ENCODE peak calls at places on chromosomes 13 and 19, in nine cellular contexts. One of them, this sample, is unnamed.
A peak's percentile ranks its signal among the peaks of the same experiment; 100 is the strongest.

GRCh38 chr19:18284710-18285430 is 3.4 kb upstream of the JUND start:
- DNase-seq in heart right ventricle: no peak
- DNase-seq in stimulated activated CD4-positive, alpha-beta T cell treated with anti-CD3 and anti-CD28 coated beads, Interleukin-2, amount 100 ng/mL, for 48 hours: no peak
- DNase-seq in posterior cingulate gyrus: no peak
- DNase-seq in hepatic stellate cell: no peak
- DNase-seq in esophagus squamous epithelium: no peak
- DNase-seq in stimulated activated CD8-positive, alpha-beta memory T cell treated with anti-CD3 and anti-CD28 coated beads, Interleukin-2, amount 100 ng/mL, for 48 hours: peak; percentile 66
- DNase-seq in GM04504: no peak
- DNase-seq in RWPE1: no peak
- DNase-seq in this sample: no peak

GRCh38 chr19:48962029-48962848 is 2.9 kb upstream of the FTL start:
- DNase-seq in GM04504: no peak
- DNase-seq in posterior cingulate gyrus: peak; percentile 25
- DNase-seq in stimulated activated CD4-positive, alpha-beta T cell treated with anti-CD3 and anti-CD28 coated beads, Interleukin-2, amount 100 ng/mL, for 48 hours: peak; percentile 42
- DNase-seq in heart right ventricle: peak; percentile 54
- DNase-seq in RWPE1: no peak
- DNase-seq in hepatic stellate cell: no peak
- DNase-seq in esophagus squamous epithelium: no peak
- DNase-seq in stimulated activated CD8-positive, alpha-beta memory T cell treated with anti-CD3 and anti-CD28 coated beads, Interleukin-2, amount 100 ng/mL, for 48 hours: no peak
- DNase-seq in this sample: peak; percentile 86

GRCh38 chr13:51681037-51681678 is 96.9 kb downstream of the WDFY2 start:
- DNase-seq in RWPE1: peak; percentile 52
- DNase-seq in esophagus squamous epithelium: no peak
- DNase-seq in posterior cingulate gyrus: no peak
- DNase-seq in hepatic stellate cell: peak; percentile 26
- DNase-seq in stimulated activated CD4-positive, alpha-beta T cell treated with anti-CD3 and anti-CD28 coated beads, Interleukin-2, amount 100 ng/mL, for 48 hours: no peak
- DNase-seq in heart right ventricle: no peak
- DNase-seq in GM04504: peak; percentile 69
- DNase-seq in stimulated activated CD8-positive, alpha-beta memory T cell treated with anti-CD3 and anti-CD28 coated beads, Interleukin-2, amount 100 ng/mL, for 48 hours: no peak
- DNase-seq in this sample: no peak

GRCh38 chr19:42683917-42684513 is 56.3 kb downstream of the PSG3 start:
- DNase-seq in esophagus squamous epithelium: no peak
- DNase-seq in heart right ventricle: no peak
- DNase-seq in hepatic stellate cell: peak; percentile 17
- DNase-seq in stimulated activated CD8-positive, alpha-beta memory T cell treated with anti-CD3 and anti-CD28 coated beads, Interleukin-2, amount 100 ng/mL, for 48 hours: no peak
- DNase-seq in posterior cingulate gyrus: no peak
- DNase-seq in GM04504: peak; percentile 10
- DNase-seq in RWPE1: peak; percentile 5
- DNase-seq in stimulated activated CD4-positive, alpha-beta T cell treated with anti-CD3 and anti-CD28 coated beads, Interleukin-2, amount 100 ng/mL, for 48 hours: peak; percentile 45
- DNase-seq in this sample: no peak

GRCh38 chr13:46404732-46405097 is 17.7 kb upstream of the RUBCNL start:
- DNase-seq in stimulated activated CD8-positive, alpha-beta memory T cell treated with anti-CD3 and anti-CD28 coated beads, Interleukin-2, amount 100 ng/mL, for 48 hours: no peak
- DNase-seq in heart right ventricle: no peak
- DNase-seq in RWPE1: no peak
- DNase-seq in posterior cingulate gyrus: no peak
- DNase-seq in esophagus squamous epithelium: no peak
- DNase-seq in stimulated activated CD4-positive, alpha-beta T cell treated with anti-CD3 and anti-CD28 coated beads, Interleukin-2, amount 100 ng/mL, for 48 hours: no peak
- DNase-seq in GM04504: no peak
- DNase-seq in hepatic stellate cell: no peak
- DNase-seq in this sample: no peak

GRCh38 chr13:27359203-27359821 is 65.1 kb upstream of the GTF3A start:
- DNase-seq in hepatic stellate cell: peak; percentile 79
- DNase-seq in RWPE1: peak; percentile 70
- DNase-seq in heart right ventricle: peak; percentile 62
- DNase-seq in GM04504: peak; percentile 28
- DNase-seq in stimulated activated CD4-positive, alpha-beta T cell treated with anti-CD3 and anti-CD28 coated beads, Interleukin-2, amount 100 ng/mL, for 48 hours: peak; percentile 61
- DNase-seq in stimulated activated CD8-positive, alpha-beta memory T cell treated with anti-CD3 and anti-CD28 coated beads, Interleukin-2, amount 100 ng/mL, for 48 hours: peak; percentile 35
- DNase-seq in posterior cingulate gyrus: peak; percentile 80
- DNase-seq in esophagus squamous epithelium: no peak
- DNase-seq in this sample: peak; percentile 61

GRCh38 chr13:89455741-89456140 is 1784.6 kb downstream of the SLITRK5 start:
- DNase-seq in GM04504: no peak
- DNase-seq in posterior cingulate gyrus: no peak
- DNase-seq in RWPE1: peak; percentile 68
- DNase-seq in hepatic stellate cell: no peak
- DNase-seq in heart right ventricle: no peak
- DNase-seq in esophagus squamous epithelium: no peak
- DNase-seq in stimulated activated CD4-positive, alpha-beta T cell treated with anti-CD3 and anti-CD28 coated beads, Interleukin-2, amount 100 ng/mL, for 48 hours: no peak
- DNase-seq in stimulated activated CD8-positive, alpha-beta memory T cell treated with anti-CD3 and anti-CD28 coated beads, Interleukin-2, amount 100 ng/mL, for 48 hours: no peak
- DNase-seq in this sample: no peak

GRCh38 chr19:44552324-44552723 is 22.8 kb upstream of the CEACAM20 start:
- DNase-seq in heart right ventricle: peak; percentile 17
- DNase-seq in stimulated activated CD8-positive, alpha-beta memory T cell treated with anti-CD3 and anti-CD28 coated beads, Interleukin-2, amount 100 ng/mL, for 48 hours: peak; percentile 27
- DNase-seq in posterior cingulate gyrus: no peak
- DNase-seq in hepatic stellate cell: peak; percentile 34
- DNase-seq in RWPE1: no peak
- DNase-seq in stimulated activated CD4-positive, alpha-beta T cell treated with anti-CD3 and anti-CD28 coated beads, Interleukin-2, amount 100 ng/mL, for 48 hours: peak; percentile 34
- DNase-seq in esophagus squamous epithelium: no peak
- DNase-seq in GM04504: peak; percentile 4
- DNase-seq in this sample: peak; percentile 47

GRCh38 chr19:2274937-2275535 is 6.9 kb downstream of the PEAK3 start:
- DNase-seq in heart right ventricle: peak; percentile 60
- DNase-seq in esophagus squamous epithelium: no peak
- DNase-seq in stimulated activated CD4-positive, alpha-beta T cell treated with anti-CD3 and anti-CD28 coated beads, Interleukin-2, amount 100 ng/mL, for 48 hours: no peak
- DNase-seq in stimulated activated CD8-positive, alpha-beta memory T cell treated with anti-CD3 and anti-CD28 coated beads, Interleukin-2, amount 100 ng/mL, for 48 hours: no peak
- DNase-seq in posterior cingulate gyrus: peak; percentile 71
- DNase-seq in hepatic stellate cell: peak; percentile 86
- DNase-seq in GM04504: no peak
- DNase-seq in RWPE1: peak; percentile 48
- DNase-seq in this sample: no peak

GRCh38 chr13:111586291-111586690 is 265.8 kb downstream of the TEX29 start:
- DNase-seq in RWPE1: no peak
- DNase-seq in esophagus squamous epithelium: no peak
- DNase-seq in posterior cingulate gyrus: no peak
- DNase-seq in hepatic stellate cell: no peak
- DNase-seq in stimulated activated CD4-positive, alpha-beta T cell treated with anti-CD3 and anti-CD28 coated beads, Interleukin-2, amount 100 ng/mL, for 48 hours: no peak
- DNase-seq in stimulated activated CD8-positive, alpha-beta memory T cell treated with anti-CD3 and anti-CD28 coated beads, Interleukin-2, amount 100 ng/mL, for 48 hours: no peak
- DNase-seq in GM04504: no peak
- DNase-seq in heart right ventricle: no peak
- DNase-seq in this sample: no peak

GRCh38 chr13:99119686-99120085 is 81.0 kb upstream of the UBAC2 start:
- DNase-seq in stimulated activated CD4-positive, alpha-beta T cell treated with anti-CD3 and anti-CD28 coated beads, Interleukin-2, amount 100 ng/mL, for 48 hours: peak; percentile 27
- DNase-seq in RWPE1: no peak
- DNase-seq in posterior cingulate gyrus: no peak
- DNase-seq in hepatic stellate cell: no peak
- DNase-seq in stimulated activated CD8-positive, alpha-beta memory T cell treated with anti-CD3 and anti-CD28 coated beads, Interleukin-2, amount 100 ng/mL, for 48 hours: peak; percentile 4
- DNase-seq in GM04504: no peak
- DNase-seq in heart right ventricle: no peak
- DNase-seq in esophagus squamous epithelium: no peak
- DNase-seq in this sample: no peak